ENCODE peak calls at places on chromosomes 3 and 15, in five cellular contexts. U is activated CD8-positive, alpha-beta T cell treated with anti-CD3 and anti-CD28 coated beads for 36 hours; P is HCT116; Z is activated CD4-positive, alpha-beta T cell treated with anti-CD3 and anti-CD28 coated beads for 36 hours; O is HepG2. T is an unnamed sample.

GRCh38 chr3:30286007-30286669 is 320.3 kb upstream of the TGFBR2 start:
- ATAC-seq in U (peak), P (peak), Z (peak), O (no peak), T (no peak)

GRCh38 chr3:126671521-126671920 is 16.6 kb upstream of the TXNRD3 start:
- ATAC-seq in U (peak), P (no peak), Z (peak), O (no peak), T (peak)

GRCh38 chr3:11727207-11727606 is 83.5 kb upstream of the VGLL4 start:
- ATAC-seq in U (no peak), P (no peak), Z (no peak), O (no peak), T (no peak)

GRCh38 chr15:41607033-41607432 is 48.0 kb downstream of the TYRO3 start:
- ATAC-seq in U (no peak), P (no peak), Z (no peak), O (no peak), T (no peak)

GRCh38 chr15:60932051-60932915 is 296.8 kb downstream of the RORA start:
- ATAC-seq in U (peak), P (peak), Z (peak), O (no peak), T (no peak)

GRCh38 chr3:193910886-193911738 is 224.8 kb upstream of the HES1 start:
- ATAC-seq in U (peak), P (no peak), Z (peak), O (no peak), T (no peak)

GRCh38 chr15:70086636-70087035 is 11.1 kb downstream of the TLE3 start:
- ATAC-seq in U (no peak), P (no peak), Z (no peak), O (no peak), T (peak)

GRCh38 chr15:85955501-85956391 is 123.9 kb upstream of the AGBL1 start:
- ATAC-seq in U (no peak), P (no peak), Z (peak), O (no peak), T (peak)

GRCh38 chr3:98769436-98769835 is 6.3 kb downstream of the ST3GAL6 start:
- ATAC-seq in U (no peak), P (no peak), Z (no peak), O (no peak), T (no peak)

GRCh38 chr15:29344474-29344873 is 74.9 kb upstream of the NSMCE3 start:
- ATAC-seq in U (no peak), P (no peak), Z (no peak), O (no peak), T (no peak)

GRCh38 chr15:100653608-100654007 is 51.2 kb downstream of the ASB7 start:
- ATAC-seq in U (no peak), P (no peak), Z (no peak), O (no peak), T (no peak)

GRCh38 chr15:33148129-33148850 is 46.2 kb downstream of the FMN1 start:
- ATAC-seq in U (no peak), P (no peak), Z (peak), O (no peak), T (peak)

GRCh38 chr15:62559049-62559733 is 394.1 kb upstream of the C2CD4B start:
- ATAC-seq in U (no peak), P (no peak), Z (no peak), O (no peak), T (no peak)

GRCh38 chr3:108493862-108494261 is 16.5 kb downstream of the MYH15 start:
- ATAC-seq in U (no peak), P (peak), Z (no peak), O (peak), T (no peak)

GRCh38 chr3:56869157-56869889 is 67.6 kb upstream of the ARHGEF3 start:
- ATAC-seq in U (peak), P (peak), Z (peak), O (no peak), T (no peak)

GRCh38 chr3:122940628-122941086 is 86.9 kb downstream of the SEMA5B start:
- ATAC-seq in U (no peak), P (no peak), Z (no peak), O (no peak), T (no peak)

GRCh38 chr3:67377299-67377698 is 277.1 kb downstream of the SUCLG2 start:
- ATAC-seq in U (no peak), P (no peak), Z (no peak), O (no peak), T (no peak)

GRCh38 chr15:77486542-77487478 is 66.1 kb downstream of the HMG20A start:
- ATAC-seq in U (no peak), P (no peak), Z (peak), O (no peak), T (no peak)

GRCh38 chr15:63971427-63971805 is 74.9 kb downstream of the DAPK2 start:
- ATAC-seq in U (peak), P (no peak), Z (peak), O (no peak), T (peak)

GRCh38 chr3:14915636-14916222 is 31.7 kb upstream of the NR2C2 start:
- ATAC-seq in U (peak), P (peak), Z (peak), O (peak), T (peak)

GRCh38 chr15:66654718-66655375 is 47.2 kb upstream of the SMAD6 start:
- ATAC-seq in U (peak), P (no peak), Z (peak), O (no peak), T (peak)

GRCh38 chr15:99324082-99324620 is 72.9 kb downstream of the LRRC28 start:
- ATAC-seq in U (peak), P (peak), Z (peak), O (no peak), T (peak)

GRCh38 chr3:71031914-71032521 is 551.5 kb downstream of the FOXP1 start:
- ATAC-seq in U (peak), P (no peak), Z (peak), O (no peak), T (peak)

GRCh38 chr3:173618703-173619102 is 221.2 kb downstream of the NLGN1 start:
- ATAC-seq in U (no peak), P (no peak), Z (no peak), O (no peak), T (no peak)

GRCh38 chr3:16147226-16147625 is 27.3 kb upstream of the GALNT15 start:
- ATAC-seq in U (no peak), P (no peak), Z (peak), O (no peak), T (no peak)

GRCh38 chr3:14175383-14176037 is 2.9 kb downstream of the XPC start:
- ATAC-seq in U (peak), P (no peak), Z (peak), O (no peak), T (no peak)

GRCh38 chr15:64928626-64929220 is 17.0 kb downstream of the ANKDD1A start:
- ATAC-seq in U (no peak), P (no peak), Z (no peak), O (no peak), T (no peak)

GRCh38 chr3:141407043-141407442 is 38.7 kb downstream of the ZBTB38 start:
- ATAC-seq in U (no peak), P (no peak), Z (no peak), O (no peak), T (no peak)

GRCh38 chr3:13279532-13279910 is 140.6 kb downstream of the NUP210 start:
- ATAC-seq in U (no peak), P (no peak), Z (no peak), O (no peak), T (no peak)

GRCh38 chr3:108863799-108864135 is 41.2 kb downstream of the TRAT1 start:
- ATAC-seq in U (no peak), P (peak), Z (no peak), O (no peak), T (no peak)

GRCh38 chr3:144431134-144431533 is 459.5 kb downstream of the DIPK2A start:
- ATAC-seq in U (no peak), P (no peak), Z (no peak), O (no peak), T (no peak)

GRCh38 chr15:92034227-92034626 is 180.7 kb downstream of the SLCO3A1 start:
- ATAC-seq in U (no peak), P (no peak), Z (no peak), O (no peak), T (peak)

GRCh38 chr15:60353245-60353940 is 44.4 kb downstream of the ANXA2 start:
- ATAC-seq in U (no peak), P (peak), Z (no peak), O (no peak), T (no peak)

GRCh38 chr15:90435652-90436337 is 47.8 kb downstream of the IQGAP1 start:
- ATAC-seq in U (no peak), P (no peak), Z (no peak), O (no peak), T (no peak)

GRCh38 chr15:85394552-85395333 is 14.3 kb downstream of the AKAP13 start:
- ATAC-seq in U (no peak), P (peak), Z (no peak), O (peak), T (no peak)

GRCh38 chr3:155701882-155702465 is 42.9 kb downstream of the PLCH1 start:
- ATAC-seq in U (no peak), P (peak), Z (peak), O (peak), T (no peak)